ENCODE peak calls at places on chromosomes 12 and 14, in five cellular contexts. G is AG08395, C is astrocyte of the cerebellum, Y is NCI-H2171, P is GM10248. X is an unnamed sample.

GRCh38 chr14:61752626-61753025 is 9.6 kb upstream of the SNAPC1 start:
- DNase-seq in G (no peak), C (no peak), Y (no peak), P (peak; percentile 50), X (no peak)

GRCh38 chr12:107593713-107594381 is 91.8 kb upstream of the PWP1 start:
- DNase-seq in G (no peak), C (no peak), Y (no peak), P (no peak), X (no peak)

GRCh38 chr12:66495709-66496108 is 183.2 kb downstream of the GRIP1 start:
- DNase-seq in G (no peak), C (no peak), Y (no peak), P (no peak), X (no peak)

GRCh38 chr14:81166126-81166525 is 54.6 kb downstream of the GTF2A1 start:
- DNase-seq in G (no peak), C (no peak), Y (no peak), P (no peak), X (no peak)

GRCh38 chr14:51834218-51834617 is 26.2 kb upstream of the GNG2 start:
- DNase-seq in G (no peak), C (no peak), Y (peak; percentile 17), P (no peak), X (no peak)

GRCh38 chr14:76193696-76194095 is 42.0 kb downstream of the GPATCH2L start:
- DNase-seq in G (no peak), C (no peak), Y (no peak), P (no peak), X (no peak)

GRCh38 chr12:127343941-127344340 is 923.0 kb upstream of the TMEM132C start:
- DNase-seq in G (no peak), C (peak; percentile 3), Y (no peak), P (no peak), X (no peak)

GRCh38 chr14:78016532-78016931 is 153.6 kb upstream of the NRXN3 start:
- DNase-seq in G (no peak), C (no peak), Y (no peak), P (no peak), X (no peak)

GRCh38 chr14:34064349-34064748 is 113.5 kb upstream of the EGLN3 start:
- DNase-seq in G (peak; percentile 80), C (peak; percentile 76), Y (no peak), P (no peak), X (no peak)

GRCh38 chr12:104693493-104693892 is 236.7 kb downstream of the CHST11 start:
- DNase-seq in G (no peak), C (no peak), Y (no peak), P (no peak), X (no peak)

GRCh38 chr14:102140027-102140749 is 491 bp downstream of the WDR20 start:
- DNase-seq in G (peak; percentile 41), C (no peak), Y (peak; percentile 6), P (peak; percentile 35), X (no peak)

GRCh38 chr12:8087666-8088065 is 5.6 kb downstream of the NECAP1 start:
- DNase-seq in G (no peak), C (no peak), Y (no peak), P (no peak), X (no peak)

GRCh38 chr12:43147893-43148292 is 404.1 kb downstream of the ADAMTS20 start:
- DNase-seq in G (no peak), C (no peak), Y (no peak), P (no peak), X (peak; percentile 59)

GRCh38 chr14:94388027-94388895 is at the start of gene SERPINA1:
- DNase-seq in G (no peak), C (no peak), Y (no peak), P (no peak), X (no peak)

GRCh38 chr14:57816568-57817284 is 49.2 kb downstream of the SLC35F4 start:
- DNase-seq in G (peak; percentile 23), C (no peak), Y (no peak), P (peak; percentile 4), X (no peak)

GRCh38 chr12:1886396-1887008 is 31.9 kb downstream of the CACNA2D4 start:
- DNase-seq in G (no peak), C (no peak), Y (no peak), P (no peak), X (no peak)

GRCh38 chr12:43292699-43293098 is 259.3 kb downstream of the ADAMTS20 start:
- DNase-seq in G (peak; percentile 29), C (no peak), Y (no peak), P (no peak), X (no peak)

GRCh38 chr14:29906256-29906885 is 21.3 kb downstream of the PRKD1 start:
- DNase-seq in G (peak; percentile 29), C (no peak), Y (peak; percentile 18), P (no peak), X (no peak)

GRCh38 chr14:20601522-20601921 is 10.3 kb upstream of the RNASE12 start:
- DNase-seq in G (no peak), C (no peak), Y (no peak), P (no peak), X (no peak)

GRCh38 chr14:55071051-55071450 is 19.6 kb downstream of the MAPK1IP1L start:
- DNase-seq in G (no peak), C (no peak), Y (no peak), P (no peak), X (no peak)

GRCh38 chr12:27865421-27865820 is 85.4 kb upstream of the MANSC4 start:
- DNase-seq in G (peak; percentile 81), C (no peak), Y (no peak), P (no peak), X (peak; percentile 86)